ENCODE peak calls at places on chromosome 1, in five cellular contexts. R, P, Z, S and U are unnamed samples.

GRCh38 chr1:2640626-2641025 is 7.8 kb upstream of the MMEL1 start:
- DNase-seq in Z (no peak), R (no peak), P (no peak), S (no peak), U (no peak)

GRCh38 chr1:192878249-192878648 is 69.4 kb downstream of the RGS2 start:
- DNase-seq in R (peak; percentile 59), Z (no peak), P (peak; percentile 43), S (no peak), U (peak; percentile 59)

GRCh38 chr1:107529511-107530149 is 388.8 kb downstream of the NTNG1 start:
- DNase-seq in P (peak; percentile 35), S (no peak), Z (no peak), R (peak; percentile 19), U (peak; percentile 20)

GRCh38 chr1:38213720-38214367 is 167.3 kb upstream of the POU3F1 start:
- DNase-seq in R (no peak), S (no peak), Z (peak; percentile 82), P (no peak), U (no peak)

GRCh38 chr1:238071061-238071460 is 180.3 kb upstream of the ZP4 start:
- DNase-seq in Z (no peak), R (no peak), S (no peak), P (no peak), U (no peak)

GRCh38 chr1:55640708-55641473 is 425.7 kb upstream of the USP24 start:
- DNase-seq in P (no peak), S (peak; percentile 72), R (peak; percentile 27), Z (peak; percentile 76), U (peak; percentile 45)

GRCh38 chr1:161258439-161259386 is at the start of gene PCP4L1:
- DNase-seq in Z (peak; percentile 73), R (peak; percentile 25), P (peak; percentile 33), S (peak; percentile 65), U (peak; percentile 18)

GRCh38 chr1:12384836-12385456 is 155.1 kb downstream of the VPS13D start:
- DNase-seq in P (no peak), Z (no peak), S (no peak), R (no peak), U (no peak)

GRCh38 chr1:48851638-48852037 is 74.9 kb upstream of the BEND5 start:
- DNase-seq in R (no peak), Z (no peak), P (no peak), S (no peak), U (no peak)

GRCh38 chr1:202227273-202227672 is 33.7 kb downstream of the LGR6 start:
- DNase-seq in Z (no peak), P (no peak), R (no peak), S (no peak), U (no peak)

GRCh38 chr1:94258873-94259331 is 21.5 kb upstream of the ARHGAP29 start:
- DNase-seq in Z (no peak), S (no peak), R (peak; percentile 61), P (peak; percentile 92), U (peak; percentile 38)

GRCh38 chr1:231337472-231338269 is at the start of gene EXOC8:
- DNase-seq in R (peak; percentile 93), Z (peak; percentile 98), S (peak; percentile 98), P (peak; percentile 96), U (peak; percentile 95)

GRCh38 chr1:56578664-56578962 is 750 bp downstream of the PLPP3 start:
- DNase-seq in Z (no peak), S (no peak), R (no peak), P (no peak), U (no peak)

GRCh38 chr1:214111796-214112195 is 124.0 kb downstream of the PROX1 start:
- DNase-seq in P (no peak), R (peak; percentile 92), S (no peak), Z (peak; percentile 72), U (no peak)

GRCh38 chr1:220750126-220750525 is 2.0 kb downstream of the MTARC2 start:
- DNase-seq in R (no peak), Z (no peak), P (no peak), S (no peak), U (no peak)

GRCh38 chr1:73593804-73594203 is 604.2 kb downstream of the LRRIQ3 start:
- DNase-seq in R (peak; percentile 30), Z (no peak), P (no peak), S (no peak), U (no peak)

GRCh38 chr1:21511579-21512522 is 2.6 kb downstream of the ALPL start:
- DNase-seq in P (peak; percentile 96), R (peak; percentile 87), S (peak; percentile 44), Z (no peak), U (no peak)

GRCh38 chr1:21904725-21905520 is 32.2 kb downstream of the HSPG2 start:
- DNase-seq in S (peak; percentile 91), R (peak; percentile 79), P (peak; percentile 90), Z (no peak), U (peak; percentile 85)

GRCh38 chr1:199264283-199264682 is 625.4 kb downstream of the PTPRC start:
- DNase-seq in S (no peak), P (no peak), Z (no peak), R (no peak), U (no peak)

GRCh38 chr1:156905176-156905575 is 11.7 kb downstream of the PEAR1 start:
- DNase-seq in Z (no peak), R (no peak), S (no peak), P (no peak), U (no peak)

GRCh38 chr1:75203415-75204277 is 69.5 kb downstream of the LHX8 start:
- DNase-seq in P (peak; percentile 47), R (no peak), S (no peak), Z (no peak), U (no peak)

GRCh38 chr1:56411484-56412180 is 167.7 kb downstream of the PLPP3 start:
- DNase-seq in S (no peak), P (no peak), R (peak; percentile 27), Z (no peak), U (peak; percentile 31)

GRCh38 chr1:42745851-42746250 is 5.8 kb upstream of the CLDN19 start:
- DNase-seq in P (no peak), R (no peak), Z (no peak), S (no peak), U (no peak)

GRCh38 chr1:203656796-203657620 is 30.4 kb downstream of the ATP2B4 start:
- DNase-seq in R (no peak), Z (no peak), P (no peak), S (no peak), U (no peak)

GRCh38 chr1:45868861-45869260 is 65.4 kb downstream of the MAST2 start:
- DNase-seq in R (no peak), S (no peak), P (no peak), Z (no peak), U (no peak)

GRCh38 chr1:231040019-231040799 is at the start of gene FAM89A:
- DNase-seq in Z (peak; percentile 91), R (peak; percentile 56), P (no peak), S (peak; percentile 74), U (peak; percentile 74)

DNA sequence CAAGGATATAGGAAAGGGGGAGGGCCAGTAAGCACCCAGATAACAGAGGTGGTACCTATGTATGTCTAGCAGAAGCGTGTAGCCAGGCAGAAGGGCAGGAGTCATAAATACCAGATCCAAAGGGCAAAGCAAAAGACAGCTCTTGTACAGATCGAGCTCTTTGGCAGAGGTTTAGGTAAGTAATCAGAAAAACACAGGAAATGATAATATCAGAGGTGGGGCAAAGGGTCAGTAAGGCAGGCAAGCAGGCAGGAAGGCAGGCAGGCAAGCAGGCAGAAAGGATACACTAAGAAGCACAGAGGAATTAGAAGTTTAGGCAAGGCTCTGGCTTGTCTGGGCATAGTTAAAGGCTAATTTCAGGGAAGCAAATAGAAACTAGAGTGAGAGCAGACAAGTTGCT is 22.7 kb upstream of the SLFNL1 start:
- DNase-seq in Z (no peak), S (no peak), R (no peak), P (no peak), U (no peak)
- H3K27ac ChIP-seq in Z (no peak overlapping the region), S (peak overlapping the region; percentile 90), R (no peak overlapping the region), P (no peak overlapping the region), U (no peak overlapping the region)

GRCh38 chr1:154481058-154481457 is 21.0 kb upstream of the TDRD10 start:
- DNase-seq in P (no peak), R (peak; percentile 1), Z (no peak), S (peak; percentile 14), U (no peak)
- TF ChIP-seq CTCF in P (no peak), R (no peak), Z (no peak), S (no peak), U (no peak)

DNA sequence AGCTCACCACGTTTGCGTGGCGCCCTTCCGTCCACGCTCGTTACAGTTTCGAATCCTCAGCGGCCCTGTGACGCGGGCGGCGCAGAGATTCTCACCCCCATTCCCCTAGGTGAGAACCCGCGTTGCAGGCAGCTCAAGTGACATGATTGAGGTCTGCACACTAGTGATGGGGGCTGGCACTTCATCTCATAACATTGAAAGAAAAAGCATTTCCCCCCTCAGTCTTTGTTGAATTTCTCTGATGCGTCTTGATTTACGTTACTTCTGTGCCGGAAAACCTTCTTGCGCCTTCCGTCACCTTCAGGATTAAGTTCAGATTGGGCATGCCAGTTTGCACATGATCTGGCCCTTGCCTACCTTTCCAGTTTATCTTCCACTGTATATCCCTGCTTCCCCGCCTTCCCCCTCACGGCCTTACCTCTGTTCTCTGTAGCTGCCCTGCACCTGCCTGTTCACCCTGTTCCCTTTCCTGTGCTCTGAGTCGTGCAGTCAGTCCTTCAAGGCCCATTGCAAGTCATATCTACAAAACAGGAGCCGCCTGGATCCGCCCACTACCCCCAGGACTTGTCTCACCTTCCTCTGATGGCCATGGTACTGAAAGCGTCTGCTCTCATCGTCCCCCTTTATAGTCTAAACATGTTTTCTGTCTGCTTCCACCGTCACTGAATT is 1.1 kb downstream of the CTPS1 start:
- DNase-seq in S (peak; percentile 30), P (peak; percentile 50), R (peak; percentile 38), Z (no peak), U (peak; percentile 33)
- TF ChIP-seq POLR2A in S (no peak), P (peak; percentile 83), R (peak; percentile 46), Z (no peak), U (no peak)

GRCh38 chr1:6358757-6359567 is 34.6 kb downstream of the ACOT7 start:
- DNase-seq in Z (peak; percentile 77), R (no peak), S (no peak), P (peak; percentile 86), U (no peak)
- H3K27ac ChIP-seq in Z (peak overlapping the region; percentile 86), R (peak overlapping the region; percentile 83), S (peak overlapping the region; percentile 92), P (peak overlapping the region; percentile 72), U (peak overlapping the region; percentile 73)

DNA sequence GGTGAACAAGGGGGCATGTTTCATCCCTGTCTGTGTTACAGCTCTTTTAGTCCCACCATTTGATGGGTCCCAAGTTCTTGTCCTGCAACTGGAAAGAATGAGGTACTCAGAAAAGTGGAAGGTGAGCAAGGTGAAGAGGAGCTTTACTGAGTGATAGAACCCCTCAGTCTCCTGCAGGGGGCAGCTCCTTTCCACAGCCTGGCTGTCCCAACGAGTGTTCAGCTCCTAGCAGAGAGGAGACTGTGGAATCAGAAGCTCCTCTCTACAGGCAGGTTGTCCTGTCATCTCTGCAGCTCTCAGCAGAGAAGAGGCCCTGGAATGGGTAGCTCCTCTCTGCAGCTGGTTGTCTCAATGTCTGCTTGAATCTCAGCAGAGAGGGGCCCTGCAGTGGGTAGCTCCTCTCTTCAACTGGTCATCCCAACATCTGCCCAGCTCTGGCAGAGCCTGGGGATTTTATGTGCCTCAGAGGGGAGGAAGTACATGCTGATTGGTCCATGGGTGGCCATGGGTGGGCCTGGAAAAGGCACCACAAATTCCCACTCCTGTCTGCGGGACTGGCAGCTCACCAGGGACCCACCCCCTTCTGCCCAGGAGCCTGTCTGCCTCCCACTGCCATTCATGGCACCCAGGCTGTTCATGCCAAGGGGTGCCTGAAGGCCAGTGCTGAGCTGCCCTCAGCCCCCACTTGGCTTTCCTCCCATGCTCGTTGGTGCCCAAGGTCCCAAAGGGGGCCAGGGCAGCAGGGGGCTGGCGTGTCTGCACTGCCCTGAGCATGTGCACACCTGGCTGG is 25.7 kb downstream of the LDLRAD1 start:
- DNase-seq in Z (no peak), S (no peak), R (no peak), P (no peak), U (no peak)
- TF ChIP-seq CTCF in Z (no peak), S (peak; percentile 8), R (peak; percentile 38), P (no peak), U (no peak)

GRCh38 chr1:32991819-32992488 is 27.3 kb upstream of the RNF19B start:
- DNase-seq in P (no peak), S (no peak), R (no peak), Z (peak; percentile 82), U (no peak)
- TF ChIP-seq POLR2A in P (no peak), S (no peak), R (no peak), Z (no peak), U (no peak)